ENCODE peak calls at places on chromosomes 5 and 9, in seven cellular contexts. W is ascending aorta, T is activated B cell treated with CpG ODN at 0.5 μM for 24 hours, V is fibroblast of lung, C is NB4, O is dorsolateral prefrontal cortex, I is MM.1S. S is an unnamed sample.

GRCh38 chr5:80117446-80117845 is 82.3 kb downstream of the THBS4 start:
- DNase-seq in I (no peak), C (no peak), T (no peak), V (no peak), O (no peak), W (no peak), S (no peak)

GRCh38 chr9:135413461-135413860 is 66.1 kb upstream of the PPP1R26 start:
- DNase-seq in O (no peak), I (no peak), C (no peak), T (no peak), W (no peak), V (no peak), S (no peak)

GRCh38 chr9:33198163-33198562 is 31.0 kb upstream of the B4GALT1 start:
- DNase-seq in W (peak), V (peak), O (no peak), T (no peak), C (no peak), I (no peak), S (no peak)

GRCh38 chr5:166004006-166004405 is 2287.4 kb upstream of the WWC1 start:
- DNase-seq in C (no peak), I (no peak), T (no peak), W (no peak), V (no peak), O (no peak), S (no peak)

GRCh38 chr9:134663084-134663483 is 21.5 kb downstream of the COL5A1 start:
- DNase-seq in I (no peak), T (no peak), C (no peak), V (no peak), O (no peak), W (no peak), S (no peak)

GRCh38 chr5:156764149-156764548 is 85.9 kb upstream of the PPP1R2B start:
- DNase-seq in I (no peak), O (no peak), W (no peak), V (no peak), T (no peak), C (no peak), S (no peak)

GRCh38 chr5:133696006-133696584 is 83.8 kb upstream of the FSTL4 start:
- DNase-seq in I (no peak), O (no peak), W (peak), C (no peak), V (no peak), T (no peak), S (no peak)

GRCh38 chr5:95081500-95082355 is 203.2 kb downstream of the MCTP1 start:
- DNase-seq in V (peak), T (no peak), I (peak), W (no peak), O (no peak), C (peak), S (peak)

GRCh38 chr9:124770359-124771020 is 621 bp downstream of the NR6A1 start:
- DNase-seq in O (no peak), W (no peak), C (peak), T (no peak), V (no peak), I (peak), S (no peak)

DNA sequence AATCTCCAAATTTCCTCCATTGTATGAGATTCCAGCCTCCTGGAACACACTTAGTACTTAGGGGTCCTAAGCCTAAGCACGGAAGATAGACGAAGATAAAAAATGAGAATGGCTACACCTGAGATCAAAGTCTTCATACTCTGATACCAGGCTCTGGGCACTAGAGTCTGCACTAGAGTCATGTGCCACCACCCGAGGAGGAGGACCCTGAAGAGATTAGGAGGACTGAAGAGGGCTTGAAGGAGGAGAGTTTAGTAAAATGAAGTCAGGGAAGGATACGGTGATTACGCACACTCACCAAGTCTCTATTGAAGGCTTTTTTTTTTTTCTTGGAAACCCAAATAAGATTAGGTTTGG is 573 bp upstream of the SPATA24 start:
- DNase-seq in I (no peak), C (no peak), W (no peak), T (no peak), V (no peak), O (no peak), S (no peak)
- TF ChIP-seq CTCF in I (no peak), C (no peak), W (no peak), T (no peak), V (no peak), O (no peak), S (no peak)

DNA sequence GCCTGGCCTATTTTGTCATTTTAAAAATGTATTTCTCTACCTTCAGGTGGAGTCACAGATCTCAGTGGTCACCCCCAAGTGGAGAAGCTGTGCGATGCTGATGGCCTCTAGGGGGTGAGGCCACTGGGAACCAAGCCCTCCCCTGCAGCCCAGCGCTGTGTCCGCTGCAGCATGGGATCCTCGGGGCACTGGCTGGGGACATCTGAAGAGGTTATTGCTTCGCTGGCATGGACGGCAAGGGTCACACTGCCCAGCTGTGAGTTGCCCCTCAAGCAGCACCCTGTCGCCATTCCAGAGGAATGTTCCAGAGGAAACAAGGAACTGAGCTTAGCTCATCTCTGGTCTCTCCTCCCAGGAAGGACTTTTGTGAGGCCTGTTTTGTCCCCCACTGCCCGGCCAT is 119.6 kb upstream of the S1PR3 start:
- DNase-seq in I (no peak), C (no peak), V (no peak), T (no peak), W (no peak), O (no peak), S (no peak)
- TF ChIP-seq CTCF in I (no peak), C (no peak), V (no peak), T (no peak), W (no peak), O (no peak), S (no peak)

DNA sequence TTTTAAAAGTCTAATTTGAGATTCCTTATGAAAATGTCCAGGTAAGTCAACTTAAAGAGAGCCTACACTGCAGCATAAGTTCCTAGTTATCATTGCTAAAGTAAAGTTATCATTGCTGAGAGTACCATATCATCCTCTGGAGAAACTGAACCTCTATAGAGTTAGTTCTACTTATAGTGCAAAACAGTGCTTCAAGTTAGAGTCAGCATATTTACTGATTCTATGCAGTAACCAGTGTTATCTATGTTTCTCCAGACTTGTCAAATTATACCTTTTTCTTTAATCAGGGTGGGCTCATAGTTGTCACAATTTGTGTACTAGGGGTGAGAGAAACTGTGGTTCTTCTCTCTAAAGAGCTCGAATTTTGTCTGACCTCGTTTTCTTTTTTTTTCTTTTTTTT is 79.6 kb downstream of the ANXA2R start:
- DNase-seq in W (no peak), I (no peak), V (no peak), T (no peak), C (no peak), O (no peak), S (no peak)
- TF ChIP-seq CTCF in W (no peak), I (no peak), V (no peak), T (no peak), C (no peak), O (no peak), S (no peak)

GRCh38 chr9:127283917-127284316 is 19.3 kb downstream of the GARNL3 start:
- DNase-seq in C (peak), I (no peak), T (no peak), O (peak), W (no peak), V (peak), S (peak)
- TF ChIP-seq CTCF in C (peak), I (no peak), T (no peak), O (peak), W (peak), V (peak), S (peak)

GRCh38 chr5:14397717-14398116 is 183.9 kb upstream of the OTULINL start:
- DNase-seq in T (no peak), I (no peak), O (no peak), W (peak), V (peak), C (no peak), S (peak)

GRCh38 chr5:14399054-14399657 is 182.4 kb upstream of the OTULINL start:
- DNase-seq in C (peak), O (no peak), V (peak), W (no peak), T (no peak), I (peak), S (no peak)

GRCh38 chr5:14396071-14396470 is 185.5 kb upstream of the OTULINL start:
- DNase-seq in O (no peak), C (no peak), I (no peak), W (no peak), V (no peak), T (no peak), S (no peak)

GRCh38 chr5:14395411-14395810 is 186.2 kb upstream of the OTULINL start:
- DNase-seq in V (no peak), O (no peak), I (no peak), W (no peak), T (no peak), C (no peak), S (no peak)

DNA sequence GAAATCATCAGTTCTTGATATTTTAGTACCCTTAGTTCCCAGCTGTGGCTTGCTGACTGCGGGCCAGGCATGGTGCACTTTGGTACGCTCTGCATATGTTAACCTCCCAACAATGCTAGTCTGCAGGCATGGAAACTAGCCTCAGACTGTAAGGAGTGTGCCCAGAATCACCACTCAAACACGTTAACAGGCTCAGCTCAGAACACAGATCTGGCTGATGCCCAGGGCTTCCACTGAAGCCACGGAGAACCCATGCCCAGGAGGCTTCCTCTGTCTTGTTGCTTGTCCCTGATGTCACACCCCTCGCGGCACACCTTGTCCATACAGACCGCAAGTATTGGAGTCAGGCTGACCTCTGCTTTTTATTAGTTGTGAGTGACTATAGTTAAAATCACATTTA is 187.2 kb upstream of the OTULINL start:
- DNase-seq in W (no peak), C (no peak), V (no peak), O (no peak), T (no peak), I (no peak), S (no peak)
- TF ChIP-seq CTCF in W (no peak), C (no peak), V (no peak), O (no peak), T (no peak), I (no peak), S (no peak)

GRCh38 chr5:181211208-181211607 is 6.2 kb upstream of the TRIM7 start:
- DNase-seq in T (no peak), O (no peak), V (no peak), W (no peak), I (no peak), C (no peak), S (no peak)
- TF ChIP-seq CTCF in T (no peak), O (no peak), V (no peak), W (no peak), I (no peak), C (no peak), S (no peak)

GRCh38 chr9:36974731-36975130 is 59.3 kb downstream of the PAX5 start:
- DNase-seq in C (no peak), V (no peak), I (no peak), O (no peak), T (no peak), W (no peak), S (no peak)
- TF ChIP-seq CTCF in C (no peak), V (no peak), I (peak), O (no peak), T (no peak), W (no peak), S (no peak)